ENCODE peak calls at places on chromosomes 7 and 10, in ten cellular contexts. T is glutamatergic neuron, D is HTR-8/SVneo, U is NCI-H2029, O is brain microvascular endothelial cell, F is GM10248, X is WTC11, Q is HCEC 1CT, C is adipocyte, N is GM20000. J is an unnamed sample.

GRCh38 chr10:131838921-131839320 is 61.9 kb upstream of the PPP2R2D start:
- DNase-seq in X (no peak), U (no peak), F (no peak), N (no peak), T (peak; percentile 4), D (no peak), O (no peak), Q (no peak), C (no peak), J (no peak)

GRCh38 chr10:115856580-115856979 is 416.4 kb downstream of the GFRA1 start:
- DNase-seq in Q (no peak), T (no peak), C (no peak), D (no peak), F (no peak), U (no peak), O (no peak), N (no peak), X (peak; percentile 21), J (no peak)

GRCh38 chr10:35392482-35393230 is 56.3 kb downstream of the CCNY start:
- DNase-seq in F (no peak), T (no peak), N (no peak), C (no peak), U (no peak), D (no peak), O (no peak), Q (no peak), X (no peak), J (no peak)

GRCh38 chr10:7277874-7278273 is 133.0 kb downstream of the SFMBT2 start:
- DNase-seq in Q (no peak), U (no peak), D (no peak), C (no peak), O (no peak), T (no peak), N (no peak), X (no peak), F (no peak), J (no peak)

GRCh38 chr7:155169498-155170065 is 99.5 kb downstream of the HTR5A start:
- DNase-seq in O (no peak), D (no peak), N (no peak), C (no peak), Q (no peak), X (no peak), T (no peak), U (peak; percentile 62), F (no peak), J (no peak)

GRCh38 chr10:29435809-29436501 is 147.1 kb downstream of the LYZL1 start:
- DNase-seq in C (peak; percentile 33), Q (peak; percentile 3), O (no peak), X (no peak), F (no peak), T (no peak), N (no peak), U (no peak), D (no peak), J (no peak)

GRCh38 chr10:90227259-90227658 is 525.9 kb downstream of the KIF20B start:
- DNase-seq in N (no peak), F (no peak), X (no peak), T (no peak), D (no peak), Q (peak; percentile 87), C (peak; percentile 42), O (peak; percentile 89), U (no peak), J (no peak)

GRCh38 chr10:107919626-107920235 is 755.2 kb upstream of the SORCS1 start:
- DNase-seq in N (no peak), C (no peak), Q (no peak), X (no peak), U (no peak), O (no peak), D (no peak), F (no peak), T (no peak), J (no peak)

GRCh38 chr10:116472874-116473273 is 45.2 kb downstream of the PNLIPRP3 start:
- DNase-seq in N (no peak), Q (no peak), O (no peak), C (peak; percentile 1), T (no peak), F (no peak), D (no peak), U (no peak), X (no peak), J (peak; percentile 20)

GRCh38 chr10:31304261-31304970 is 14.6 kb upstream of the ZEB1 start:
- DNase-seq in D (no peak), O (no peak), Q (peak; percentile 85), T (no peak), C (peak; percentile 48), U (no peak), N (no peak), F (no peak), X (no peak), J (no peak)

GRCh38 chr7:47142169-47142866 is 439.6 kb downstream of the TNS3 start:
- DNase-seq in T (no peak), U (no peak), F (no peak), D (no peak), Q (peak; percentile 10), O (no peak), X (no peak), N (no peak), C (no peak), J (no peak)

GRCh38 chr7:33771422-33771821 is 133.9 kb upstream of the BMPER start:
- DNase-seq in Q (no peak), F (no peak), T (no peak), O (no peak), U (no peak), D (no peak), N (no peak), C (no peak), X (no peak), J (no peak)

GRCh38 chr7:503575-504111 is 16.0 kb downstream of the PDGFA start:
- DNase-seq in C (no peak), T (peak; percentile 17), O (no peak), U (no peak), X (peak; percentile 11), D (no peak), Q (no peak), F (no peak), N (no peak), J (no peak)

GRCh38 chr10:47182934-47183725 is 116.9 kb upstream of the GDF10 start:
- DNase-seq in Q (no peak), F (no peak), T (no peak), X (no peak), N (no peak), U (no peak), O (no peak), C (no peak), D (no peak), J (no peak)

GRCh38 chr10:12081879-12082560 is 13.3 kb downstream of the DHTKD1 start:
- DNase-seq in T (no peak), D (no peak), C (peak; percentile 37), N (no peak), F (no peak), X (no peak), O (peak; percentile 86), U (no peak), Q (peak; percentile 56), J (no peak)

GRCh38 chr10:102718220-102718619 is 3.8 kb downstream of the SFXN2 start:
- DNase-seq in X (peak; percentile 27), D (no peak), O (peak; percentile 58), U (no peak), N (no peak), F (no peak), Q (peak; percentile 20), T (no peak), C (peak; percentile 30), J (no peak)

GRCh38 chr7:3537210-3537875 is 236.3 kb downstream of the SDK1 start:
- DNase-seq in C (peak; percentile 18), U (no peak), F (no peak), X (no peak), D (peak; percentile 31), Q (peak; percentile 53), O (peak; percentile 66), N (no peak), T (no peak), J (no peak)

GRCh38 chr7:106022193-106022821 is 59.2 kb downstream of the CDHR3 start:
- DNase-seq in X (no peak), O (no peak), D (no peak), U (peak; percentile 23), T (no peak), Q (no peak), F (no peak), N (no peak), C (no peak), J (no peak)

GRCh38 chr10:86329093-86329710 is 37.4 kb downstream of the GRID1 start:
- DNase-seq in C (no peak), Q (no peak), N (no peak), U (no peak), T (peak; percentile 9), F (no peak), X (no peak), O (no peak), D (no peak), J (no peak)

GRCh38 chr10:80070068-80070467 is 8.4 kb upstream of the TMEM254 start:
- DNase-seq in F (no peak), U (no peak), O (no peak), D (no peak), N (no peak), T (no peak), X (no peak), C (no peak), Q (no peak), J (peak; percentile 56)

GRCh38 chr10:79346012-79346340 is 1.3 kb upstream of the PPIF start:
- DNase-seq in X (no peak), Q (no peak), D (no peak), O (no peak), T (no peak), U (no peak), C (no peak), N (no peak), F (no peak), J (no peak)

GRCh38 chr7:42096681-42097637 is 140.1 kb downstream of the GLI3 start:
- DNase-seq in Q (peak; percentile 43), X (no peak), O (no peak), U (no peak), D (no peak), C (no peak), F (no peak), N (no peak), T (peak; percentile 61), J (no peak)

GRCh38 chr7:11831727-11832495 is at the start of gene THSD7A:
- DNase-seq in T (peak; percentile 89), N (peak; percentile 31), D (peak; percentile 36), F (peak; percentile 26), U (no peak), C (peak; percentile 59), Q (peak; percentile 62), X (peak; percentile 69), O (peak; percentile 22), J (peak; percentile 44)

GRCh38 chr7:55518836-55519235 is 53.5 kb downstream of the VOPP1 start:
- DNase-seq in N (no peak), X (no peak), O (no peak), U (no peak), Q (no peak), F (no peak), C (no peak), T (no peak), D (no peak), J (no peak)

GRCh38 chr7:47347346-47347745 is 234.6 kb downstream of the TNS3 start:
- DNase-seq in O (no peak), D (no peak), U (no peak), T (no peak), F (no peak), C (no peak), N (no peak), Q (no peak), X (no peak), J (no peak)

GRCh38 chr7:78301361-78301760 is 502.8 kb downstream of the PHTF2 start:
- DNase-seq in U (no peak), C (peak; percentile 73), T (no peak), X (no peak), D (no peak), Q (peak; percentile 7), N (no peak), F (no peak), O (peak; percentile 45), J (no peak)

GRCh38 chr10:13913890-13914289 is 327.1 kb downstream of the PRPF18 start:
- DNase-seq in C (no peak), N (no peak), U (no peak), X (no peak), O (no peak), F (no peak), T (no peak), D (no peak), Q (no peak), J (no peak)

GRCh38 chr7:122942059-122942458 is 53.4 kb downstream of the TAS2R16 start:
- DNase-seq in X (no peak), Q (no peak), C (no peak), T (no peak), O (no peak), U (no peak), F (no peak), N (no peak), D (no peak), J (no peak)

J was measured in occipital lobe.